ENCODE peak calls at places on chromosomes 12 and 14, in seven cellular contexts. C is esophagus squamous epithelium; V is AG09319; W is stimulated activated CD4-positive, alpha-beta T cell treated with anti-CD3 and anti-CD28 coated beads, Interleukin-15, amount 100 ng/mL, for 24 hours; G is H4; H is activated naive CD8-positive, alpha-beta T cell treated with anti-CD3 and anti-CD28 coated beads, Interleukin-2, amount 50 U/mL, for 16 hours; Y is NCI-H510A. T is an unnamed sample.

GRCh38 chr12:111503116-111503515 is 96.0 kb downstream of the ATXN2 start:
- DNase-seq in V (no peak), Y (no peak), C (no peak), W (no peak), G (no peak), H (no peak), T (no peak)

GRCh38 chr12:3611853-3612703 is 121.1 kb downstream of the PRMT8 start:
- DNase-seq in V (no peak), W (no peak), Y (no peak), H (no peak), G (no peak), C (no peak), T (no peak)

GRCh38 chr14:32694795-32695449 is 243.8 kb upstream of the NPAS3 start:
- DNase-seq in G (no peak), Y (peak; percentile 49), C (no peak), V (no peak), W (no peak), H (no peak), T (no peak)

GRCh38 chr14:73746540-73747385 is 32.6 kb upstream of the PNMA1 start:
- DNase-seq in Y (no peak), G (no peak), W (no peak), C (no peak), H (no peak), V (no peak), T (no peak)

GRCh38 chr14:56002876-56003625 is 115.2 kb upstream of the PELI2 start:
- DNase-seq in G (no peak), C (no peak), W (peak; percentile 66), H (peak; percentile 14), V (no peak), Y (no peak), T (no peak)

GRCh38 chr12:76554411-76555225 is 5.0 kb downstream of the OSBPL8 start:
- DNase-seq in G (no peak), W (no peak), C (no peak), Y (no peak), H (no peak), V (no peak), T (no peak)

GRCh38 chr14:52923902-52924575 is 26.8 kb downstream of the FERMT2 start:
- DNase-seq in W (no peak), V (no peak), C (no peak), Y (no peak), G (no peak), H (no peak), T (no peak)

GRCh38 chr12:1918875-1919236 is 404 bp upstream of the CACNA2D4 start:
- DNase-seq in W (no peak), Y (no peak), H (no peak), C (no peak), V (no peak), G (peak; percentile 2), T (no peak)

GRCh38 chr14:34629344-34629656 is 648 bp downstream of the SNX6 start:
- DNase-seq in Y (peak; percentile 27), V (no peak), G (no peak), C (no peak), W (no peak), H (no peak), T (no peak)

GRCh38 chr12:10293570-10294227 is 14.0 kb upstream of the KLRD1 start:
- DNase-seq in V (no peak), H (no peak), G (no peak), Y (no peak), W (no peak), C (no peak), T (no peak)

GRCh38 chr14:92897922-92898599 is 24.9 kb upstream of the CHGA start:
- DNase-seq in H (peak; percentile 14), G (no peak), W (peak; percentile 67), C (no peak), Y (no peak), V (no peak), T (no peak)

GRCh38 chr14:63276016-63276415 is 42.7 kb downstream of the GPHB5 start:
- DNase-seq in G (no peak), H (no peak), W (no peak), Y (peak; percentile 29), C (no peak), V (no peak), T (no peak)

GRCh38 chr14:70811578-70811977 is 2.3 kb upstream of the MAP3K9 start:
- DNase-seq in V (no peak), Y (no peak), G (no peak), H (no peak), C (no peak), W (no peak), T (no peak)

GRCh38 chr12:69130064-69130463 is 109.3 kb upstream of the CPSF6 start:
- DNase-seq in C (no peak), W (no peak), G (no peak), Y (no peak), V (no peak), H (no peak), T (no peak)

GRCh38 chr12:52396656-52397055 is 9.5 kb downstream of the KRT82 start:
- DNase-seq in H (no peak), W (no peak), Y (no peak), G (no peak), V (no peak), C (no peak), T (no peak)

GRCh38 chr12:129847063-129847462 is 56.8 kb downstream of the TMEM132D start:
- DNase-seq in H (no peak), C (no peak), V (no peak), G (no peak), Y (no peak), W (no peak), T (no peak)

GRCh38 chr14:54808326-54809161 is 94.1 kb downstream of the GCH1 start:
- DNase-seq in V (no peak), Y (no peak), C (no peak), H (no peak), W (no peak), G (no peak), T (no peak)

GRCh38 chr14:72619881-72620280 is 274.0 kb downstream of the DPF3 start:
- DNase-seq in Y (no peak), V (no peak), G (no peak), C (no peak), H (no peak), W (no peak), T (no peak)

GRCh38 chr12:10365716-10366433 is 24.0 kb downstream of the KLRK1 start:
- DNase-seq in Y (peak; percentile 10), V (no peak), G (peak; percentile 82), W (no peak), C (no peak), H (no peak), T (no peak)

GRCh38 chr14:51356381-51356780 is 116.3 kb downstream of the TMX1 start:
- DNase-seq in H (no peak), G (no peak), Y (no peak), C (no peak), W (no peak), V (no peak), T (no peak)

GRCh38 chr14:70822706-70823185 is 13.4 kb upstream of the MAP3K9 start:
- DNase-seq in V (no peak), H (no peak), C (no peak), G (no peak), Y (peak; percentile 43), W (peak; percentile 46), T (no peak)

GRCh38 chr14:95307402-95308041 is 12.2 kb downstream of the CLMN start:
- DNase-seq in V (no peak), H (no peak), C (no peak), Y (no peak), G (no peak), W (no peak), T (no peak)

GRCh38 chr14:88792572-88793258 is at the start of gene EML5:
- DNase-seq in W (peak; percentile 90), C (peak; percentile 55), H (peak; percentile 70), G (peak; percentile 30), Y (peak; percentile 69), V (peak; percentile 52), T (peak; percentile 8)

GRCh38 chr14:64938972-64939816 is 3.4 kb downstream of the GPX2 start:
- DNase-seq in V (no peak), H (no peak), G (no peak), W (no peak), Y (peak; percentile 43), C (no peak), T (no peak)

GRCh38 chr12:90174198-90174510 is 465.5 kb upstream of the ATP2B1 start:
- DNase-seq in G (peak; percentile 35), C (no peak), H (no peak), V (no peak), W (peak; percentile 2), Y (no peak), T (no peak)

GRCh38 chr14:91078095-91078737 is 17.8 kb upstream of the RPS6KA5 start:
- DNase-seq in Y (no peak), W (peak; percentile 78), C (no peak), H (peak; percentile 20), V (no peak), G (no peak), T (no peak)

T was measured in pulmonary artery endothelial cell.